ENCODE peak calls at places on chromosomes 11 and 22, in ten cellular contexts. N, G, T, V, H, X, S, F, B and D are unnamed samples.

GRCh38 chr11:12075822-12076821 is 34.3 kb upstream of the MICAL2 start:
- DNase-seq in N (no peak), G (peak; percentile 100), T (no peak), V (peak; percentile 100), H (no peak), X (peak; percentile 100), S (no peak), F (no peak), B (peak; percentile 94), D (peak; percentile 99)

GRCh38 chr11:78798567-78799170 is 224.0 kb upstream of the NARS2 start:
- DNase-seq in N (peak; percentile 77), G (peak; percentile 73), T (peak; percentile 34), V (peak; percentile 81), H (peak; percentile 79), X (peak; percentile 42), S (peak; percentile 72), F (peak; percentile 79), B (no peak), D (peak; percentile 55)

GRCh38 chr11:126132319-126132718 is 69.7 kb upstream of the CDON start:
- DNase-seq in N (no peak), G (peak; percentile 69), T (no peak), V (no peak), H (no peak), X (peak; percentile 80), S (no peak), F (peak; percentile 74), B (peak; percentile 7), D (no peak)

GRCh38 chr22:22911327-22912134 is 23.9 kb downstream of the IGLL5 start:
- DNase-seq in N (no peak), G (no peak), T (no peak), V (no peak), H (no peak), X (no peak), S (no peak), F (no peak), B (no peak), D (no peak)

GRCh38 chr22:37021710-37022482 is 2.4 kb downstream of the MPST start:
- DNase-seq in N (no peak), G (peak; percentile 64), T (no peak), V (peak; percentile 34), H (peak; percentile 86), X (no peak), S (peak; percentile 82), F (no peak), B (no peak), D (peak; percentile 25)

GRCh38 chr11:118625976-118626375 is 18.6 kb downstream of the PHLDB1 start:
- DNase-seq in N (peak; percentile 68), G (no peak), T (no peak), V (no peak), H (peak; percentile 18), X (no peak), S (peak; percentile 83), F (peak; percentile 67), B (no peak), D (no peak)

GRCh38 chr11:122653911-122654310 is 1.6 kb upstream of the UBASH3B start:
- DNase-seq in N (no peak), G (no peak), T (no peak), V (peak; percentile 60), H (no peak), X (no peak), S (no peak), F (no peak), B (no peak), D (peak; percentile 72)

GRCh38 chr11:44993971-44994705 is 43.5 kb upstream of the TP53I11 start:
- DNase-seq in N (peak; percentile 11), G (no peak), T (no peak), V (no peak), H (no peak), X (no peak), S (no peak), F (no peak), B (no peak), D (no peak)

GRCh38 chr22:35661377-35661937 is 13.2 kb downstream of the APOL6 start:
- DNase-seq in N (no peak), G (peak; percentile 73), T (no peak), V (peak; percentile 85), H (no peak), X (peak; percentile 20), S (no peak), F (no peak), B (no peak), D (peak; percentile 33)

GRCh38 chr11:69018924-69019323 is 5.9 kb upstream of the MRGPRF start:
- DNase-seq in N (no peak), G (peak; percentile 91), T (no peak), V (peak; percentile 71), H (no peak), X (peak; percentile 76), S (no peak), F (no peak), B (no peak), D (peak; percentile 56)

DNA sequence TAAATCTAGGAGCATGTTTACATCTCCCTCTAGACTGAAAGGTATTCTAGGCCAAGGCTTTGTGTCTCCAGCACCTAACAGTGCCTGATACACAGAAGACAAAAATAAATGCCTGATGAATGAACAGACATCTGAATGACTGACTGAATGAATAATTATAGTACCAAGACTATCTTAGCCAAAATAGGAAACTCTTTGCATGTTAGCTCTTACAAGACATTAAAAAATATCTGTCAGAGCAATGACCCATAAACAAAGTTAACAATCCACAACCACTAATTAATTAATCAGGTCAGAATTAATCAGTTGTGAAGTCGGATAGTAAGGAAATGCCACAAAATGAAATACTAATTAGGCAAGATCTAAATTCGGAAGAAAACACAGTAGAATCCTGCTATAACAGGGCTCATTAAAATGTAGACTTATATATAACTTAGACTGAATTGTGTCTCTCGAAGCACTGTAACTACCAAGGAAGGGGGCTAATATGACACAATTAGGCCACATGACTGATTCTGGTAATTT is 45.5 kb upstream of the POU2AF2 start:
- DNase-seq in N (no peak), G (no peak), T (no peak), V (no peak), H (no peak), X (no peak), S (no peak), F (no peak), B (no peak), D (no peak)
- H3K27ac ChIP-seq in N (no peak overlapping the region), G (no peak overlapping the region), T (no peak overlapping the region), V (no peak overlapping the region), H (no peak overlapping the region), X (no peak overlapping the region), S (no peak overlapping the region), F (no peak overlapping the region), B (no peak overlapping the region), D (no peak overlapping the region)

DNA sequence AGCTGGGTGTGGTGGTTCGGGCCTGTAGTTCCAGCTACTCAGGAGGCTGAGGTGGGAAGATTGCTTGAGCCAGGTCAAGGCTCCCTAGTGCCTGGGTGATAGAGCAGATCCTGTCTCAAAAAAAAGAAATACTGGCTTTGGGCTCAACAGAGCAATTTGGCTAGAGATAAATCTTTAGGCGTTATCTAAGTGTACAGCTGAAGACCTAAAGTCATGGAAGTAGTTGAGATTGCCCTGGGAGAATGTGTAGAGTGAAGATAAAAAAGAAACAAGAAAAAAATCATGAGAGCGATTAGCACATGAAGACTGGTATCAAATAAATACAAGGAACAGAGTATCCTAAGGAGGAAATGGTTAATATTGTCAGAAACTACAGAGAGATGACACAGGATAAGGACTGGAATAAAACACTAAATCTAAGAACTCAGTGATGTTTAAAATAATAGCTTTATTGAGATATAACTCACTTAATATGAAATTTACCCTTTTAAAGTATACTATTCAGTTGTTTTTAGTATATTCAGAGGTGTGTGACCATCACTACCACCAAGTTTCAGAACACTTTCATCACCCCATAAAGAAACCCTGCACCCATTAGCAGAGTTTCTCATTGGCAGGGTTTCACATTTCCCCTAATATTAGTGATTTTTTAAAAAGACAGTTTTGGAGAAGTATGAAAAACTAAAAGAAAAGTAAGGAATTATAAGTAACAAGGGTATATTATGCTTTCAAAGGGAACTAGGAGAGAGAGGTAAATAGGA is 20.7 kb downstream of the PIK3C2A start:
- DNase-seq in N (no peak), G (no peak), T (no peak), V (no peak), H (no peak), X (no peak), S (no peak), F (no peak), B (no peak), D (no peak)
- H3K4me2 ChIP-seq in N (no peak overlapping the region), G (no peak overlapping the region), T (no peak overlapping the region), V (no peak overlapping the region), H (no peak overlapping the region), X (no peak overlapping the region), S (no peak overlapping the region), F (no peak overlapping the region), B (no peak overlapping the region), D (no peak overlapping the region)

DNA sequence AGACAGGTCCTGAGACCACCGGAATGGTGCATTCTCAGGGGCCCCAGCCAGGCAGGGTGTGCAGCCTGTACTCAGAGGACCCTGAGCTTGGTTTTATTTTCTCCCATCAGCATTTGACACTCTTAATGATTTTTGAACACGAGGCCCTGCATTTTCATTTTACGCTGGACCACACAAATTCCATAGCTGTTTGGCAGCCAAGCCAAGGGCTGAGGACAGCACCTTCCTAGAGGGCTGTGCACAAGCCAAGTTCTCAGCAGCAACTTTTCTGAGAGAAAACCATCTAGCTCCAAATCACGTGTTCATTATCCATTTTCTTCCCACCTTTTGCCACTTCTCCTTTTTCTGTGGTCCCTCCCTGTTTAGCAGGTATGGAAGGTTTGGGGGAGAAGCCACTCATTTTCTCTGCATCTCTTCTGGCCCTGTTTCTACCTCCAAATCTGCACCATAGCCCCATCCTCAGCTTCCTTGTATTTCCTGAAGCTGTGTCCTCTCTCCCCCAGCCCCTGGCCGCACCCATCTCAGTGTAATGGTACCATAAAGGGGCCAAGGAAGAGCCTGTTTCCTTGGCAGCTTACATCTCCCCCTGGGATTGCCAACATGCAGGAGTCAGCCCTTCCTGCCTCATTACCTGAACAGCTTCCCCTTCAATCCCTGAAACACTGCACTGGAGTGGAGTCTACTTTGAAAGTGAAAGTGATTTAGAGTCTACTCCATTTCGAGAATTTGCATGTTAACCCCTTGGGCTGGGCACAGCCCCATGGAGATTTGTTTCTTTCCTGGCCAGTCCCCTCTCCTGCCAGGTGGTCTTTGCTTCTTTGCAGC is 60.3 kb downstream of the TRAF6 start:
- DNase-seq in N (peak; percentile 5), G (peak; percentile 20), T (no peak), V (no peak), H (no peak), X (no peak), S (no peak), F (no peak), B (no peak), D (peak; percentile 25)
- H3K9ac ChIP-seq in N (no peak overlapping the region), G (peak overlapping the region; percentile 34), T (no peak overlapping the region), V (peak overlapping the region; percentile 58), H (no peak overlapping the region), X (no peak overlapping the region), S (no peak overlapping the region), F (no peak overlapping the region), B (no peak overlapping the region), D (no peak overlapping the region)

DNA sequence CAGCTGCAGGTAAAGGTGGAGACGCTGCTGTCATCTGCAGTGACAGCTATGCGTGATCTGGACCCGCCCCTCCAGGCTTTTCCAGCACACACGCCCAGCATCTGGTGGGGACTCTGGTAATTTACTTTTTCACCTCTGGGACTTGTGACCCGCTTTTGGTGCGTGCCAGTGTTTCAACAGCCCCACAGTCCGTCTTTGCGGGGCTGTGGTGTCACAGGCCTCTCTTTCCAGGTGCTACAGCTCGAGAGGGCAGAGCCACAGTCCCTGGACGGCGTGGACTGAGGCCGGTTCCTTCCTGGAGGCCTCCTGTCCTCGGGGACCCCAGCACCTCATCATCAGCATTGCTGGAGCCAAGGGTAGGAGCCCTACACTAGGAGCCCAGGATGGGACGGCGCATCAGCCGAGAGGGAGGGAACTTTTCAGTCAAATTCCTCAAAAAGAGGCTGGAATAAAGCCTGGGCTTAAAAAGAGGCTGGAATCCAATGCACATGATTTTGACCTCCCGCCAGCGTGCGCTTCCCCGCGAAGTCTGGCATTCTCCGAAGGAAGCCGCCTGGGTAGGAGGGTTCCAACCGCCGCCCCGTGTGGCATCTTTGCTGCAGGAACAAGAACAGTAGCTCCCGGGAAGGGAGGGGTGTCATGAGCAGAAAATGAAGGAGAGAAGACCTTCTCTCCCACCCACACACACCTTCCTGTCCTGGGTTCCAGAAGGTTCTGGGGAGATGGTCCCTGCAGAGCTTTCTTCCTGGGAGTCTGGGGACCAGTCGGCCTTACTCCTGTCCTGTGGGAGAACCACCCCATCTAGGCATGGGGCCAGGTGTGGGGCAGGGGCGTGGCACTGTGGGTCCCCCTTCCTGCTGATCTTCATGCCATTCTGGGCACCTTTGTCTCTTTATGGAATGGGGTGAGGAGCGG is 25.7 kb upstream of the KRTAP5-7 start:
- DNase-seq in N (no peak), G (no peak), T (no peak), V (no peak), H (no peak), X (no peak), S (no peak), F (no peak), B (no peak), D (no peak)
- H3K27ac ChIP-seq in N (no peak overlapping the region), G (no peak overlapping the region), T (no peak overlapping the region), V (no peak overlapping the region), H (no peak overlapping the region), X (no peak overlapping the region), S (peak overlapping the region; percentile 69), F (no peak overlapping the region), B (no peak overlapping the region), D (no peak overlapping the region)